ENCODE peak calls at places on chromosomes 7 and 10, in five cellular contexts. K, T, V, M and F are unnamed samples.

GRCh38 chr7:449249-450019 is 70.2 kb downstream of the PDGFA start:
- DNase-seq in K (no peak), T (no peak), V (no peak), M (peak; percentile 31), F (no peak)

GRCh38 chr7:13641699-13642098 is 347.8 kb downstream of the ETV1 start:
- DNase-seq in K (no peak), T (no peak), V (no peak), M (no peak), F (no peak)

GRCh38 chr10:119602241-119603095 is 5.7 kb upstream of the TIAL1 start:
- DNase-seq in K (no peak), T (no peak), V (no peak), M (no peak), F (peak; percentile 57)

GRCh38 chr10:110494532-110494931 is 3.2 kb upstream of the DUSP5 start:
- DNase-seq in K (no peak), T (no peak), V (no peak), M (no peak), F (no peak)

GRCh38 chr10:59682986-59683937 is 26.4 kb downstream of the SLC16A9 start:
- DNase-seq in K (no peak), T (no peak), V (no peak), M (no peak), F (no peak)

GRCh38 chr10:8187171-8187666 is 132.7 kb downstream of the GATA3 start:
- DNase-seq in K (no peak), T (no peak), V (no peak), M (no peak), F (no peak)

GRCh38 chr7:87075671-87076404 is 16.4 kb upstream of the ELAPOR2 start:
- DNase-seq in K (no peak), T (no peak), V (no peak), M (no peak), F (no peak)

GRCh38 chr7:14717711-14718304 is 184.7 kb downstream of the DGKB start:
- DNase-seq in K (no peak), T (no peak), V (peak; percentile 36), M (no peak), F (no peak)

GRCh38 chr10:86711957-86712708 is 43.8 kb downstream of the LDB3 start:
- DNase-seq in K (no peak), T (peak; percentile 76), V (peak; percentile 13), M (no peak), F (peak; percentile 71)

GRCh38 chr7:78924581-78924980 is 528.9 kb downstream of the MAGI2 start:
- DNase-seq in K (no peak), T (no peak), V (peak; percentile 23), M (no peak), F (no peak)

GRCh38 chr7:113338297-113338696 is 219.9 kb upstream of the SMIM30 start:
- DNase-seq in K (no peak), T (no peak), V (no peak), M (no peak), F (no peak)

GRCh38 chr7:22876986-22877729 is 54.5 kb upstream of the TOMM7 start:
- DNase-seq in K (no peak), T (no peak), V (no peak), M (no peak), F (no peak)

GRCh38 chr7:140726304-140726703 is 29.8 kb downstream of the NDUFB2 start:
- DNase-seq in K (no peak), T (no peak), V (peak; percentile 15), M (no peak), F (no peak)

GRCh38 chr7:116786791-116787443 is 75.5 kb upstream of the CAPZA2 start:
- DNase-seq in K (peak; percentile 19), T (no peak), V (no peak), M (no peak), F (no peak)

GRCh38 chr7:26792573-26792972 is 71.8 kb downstream of the SKAP2 start:
- DNase-seq in K (no peak), T (no peak), V (no peak), M (no peak), F (no peak)

GRCh38 chr10:122468923-122469781 is 7.8 kb downstream of the HTRA1 start:
- DNase-seq in K (no peak), T (no peak), V (no peak), M (peak; percentile 62), F (no peak)

GRCh38 chr10:93594518-93594917 is 6.5 kb downstream of the RBP4 start:
- DNase-seq in K (no peak), T (no peak), V (no peak), M (no peak), F (no peak)

GRCh38 chr10:33863347-33863746 is 528.9 kb upstream of the NRP1 start:
- DNase-seq in K (no peak), T (no peak), V (no peak), M (no peak), F (no peak)

GRCh38 chr7:91264924-91265681 is 870 bp downstream of the FZD1 start:
- DNase-seq in K (peak; percentile 19), T (peak; percentile 77), V (peak; percentile 32), M (peak; percentile 84), F (peak; percentile 59)

GRCh38 chr7:149245244-149245643 is 5.8 kb downstream of the ZNF212 start:
- DNase-seq in K (no peak), T (no peak), V (no peak), M (no peak), F (no peak)

GRCh38 chr10:52818019-52818418 is 45.4 kb upstream of the MBL2 start:
- DNase-seq in K (no peak), T (no peak), V (peak; percentile 43), M (no peak), F (no peak)

GRCh38 chr7:76423666-76424412 is 911 bp upstream of the ZP3 start:
- DNase-seq in K (no peak), T (peak; percentile 30), V (no peak), M (peak; percentile 87), F (no peak)

GRCh38 chr10:101693701-101694055 is 1.3 kb downstream of the FBXW4 start:
- DNase-seq in K (peak; percentile 11), T (no peak), V (no peak), M (no peak), F (peak; percentile 25)

GRCh38 chr10:83127942-83128575 is 1011.2 kb upstream of the GHITM start:
- DNase-seq in K (no peak), T (no peak), V (no peak), M (no peak), F (no peak)

GRCh38 chr10:33252794-33253203 is 81.7 kb downstream of the NRP1 start:
- DNase-seq in K (no peak), T (no peak), V (no peak), M (no peak), F (no peak)

GRCh38 chr10:5297466-5297865 is 67.3 kb upstream of the UCN3 start:
- DNase-seq in K (peak; percentile 36), T (no peak), V (no peak), M (no peak), F (no peak)

GRCh38 chr7:41103331-41103730 is 599.6 kb downstream of the INHBA start:
- DNase-seq in K (no peak), T (no peak), V (peak; percentile 28), M (no peak), F (no peak)

GRCh38 chr7:156151082-156151481 is 338.8 kb upstream of the SHH start:
- DNase-seq in K (no peak), T (no peak), V (no peak), M (no peak), F (no peak)

GRCh38 chr7:99314504-99314903 is 11.2 kb upstream of the ARPC1A start:
- DNase-seq in K (no peak), T (no peak), V (no peak), M (no peak), F (peak; percentile 82)

DNA sequence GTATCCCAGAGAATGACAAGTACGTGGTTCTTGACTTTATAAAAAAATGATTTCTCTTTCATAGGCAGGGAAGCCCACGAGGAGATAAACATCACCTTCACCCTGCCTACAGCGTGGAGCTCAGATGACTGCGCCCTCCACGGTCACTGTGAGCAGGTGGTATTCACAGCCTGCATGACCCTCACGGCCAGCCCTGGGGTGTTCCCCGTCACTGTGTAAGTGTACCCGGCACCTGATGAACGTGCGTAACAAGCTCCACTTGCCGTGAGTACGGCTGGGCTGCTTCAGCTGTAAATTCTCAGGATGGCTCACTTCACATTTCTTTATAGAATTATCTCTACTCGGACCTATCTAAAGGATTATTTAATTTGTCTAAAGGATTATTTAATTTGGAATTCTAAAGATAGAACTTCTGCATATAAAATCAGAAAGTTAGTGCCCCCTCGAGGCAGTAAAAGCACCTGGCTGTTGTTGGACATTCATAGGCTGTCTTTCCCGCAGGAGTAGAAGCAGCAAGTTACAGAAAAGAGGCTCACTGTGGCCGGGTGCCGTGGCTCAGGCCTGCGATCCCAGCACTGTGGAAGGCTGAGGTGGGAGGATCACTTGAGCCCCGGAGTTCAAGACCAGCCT is 27.6 kb downstream of the TMEM248 start:
- DNase-seq in K (no peak), T (no peak), V (no peak), M (no peak), F (no peak)
- H3K36me3 ChIP-seq in K (peaks cover 99% of the 10 kb centered on the region), T (peaks cover 42% of the 10 kb centered on the region), V (peaks cover 83% of the 10 kb centered on the region), M (peaks cover 41% of the 10 kb centered on the region), F (peaks cover 3% of the 10 kb centered on the region)

DNA sequence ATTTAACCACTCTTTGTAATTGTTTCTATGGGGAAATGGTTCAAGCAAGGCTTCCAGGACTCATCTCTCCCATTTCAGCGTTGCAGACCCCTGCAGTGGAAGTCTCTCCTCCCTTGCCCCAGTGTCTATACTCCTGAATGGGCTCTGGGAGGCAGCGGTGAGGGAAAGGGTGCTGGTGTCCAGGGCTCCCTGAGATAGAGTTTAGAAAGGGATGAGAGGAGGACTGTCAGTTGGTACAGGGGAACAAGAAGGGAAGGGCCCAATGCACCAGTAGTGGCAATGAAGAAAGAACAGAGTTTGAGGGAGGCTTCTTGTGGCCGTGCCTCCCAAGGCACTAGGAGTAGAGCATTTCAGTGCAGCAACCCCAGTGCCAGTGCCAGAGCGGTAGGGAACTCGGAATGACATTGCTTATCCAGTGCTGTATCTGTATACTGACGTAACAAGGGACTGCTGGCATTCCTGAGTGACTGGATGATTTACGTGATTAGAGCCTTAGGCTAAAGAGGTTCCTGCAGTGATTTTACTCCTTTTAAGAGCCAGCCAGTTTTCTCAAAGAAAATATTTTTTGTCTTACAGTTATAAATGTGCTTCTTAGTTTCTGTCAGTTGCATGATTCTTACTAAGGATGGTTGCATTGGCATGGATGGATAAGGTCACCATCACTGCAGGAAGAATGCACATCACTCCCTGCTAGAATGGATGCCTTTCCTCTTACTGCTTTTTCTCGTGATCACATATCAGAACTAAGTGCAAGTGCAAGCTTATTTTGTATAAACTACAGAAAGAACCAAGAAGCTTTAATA is 28.0 kb downstream of the PRPF18 start:
- DNase-seq in K (no peak), T (no peak), V (no peak), M (no peak), F (no peak)
- H3K36me3 ChIP-seq in K (peaks cover 99% of the 10 kb centered on the region), T (peaks cover 9% of the 10 kb centered on the region), V (peaks cover 34% of the 10 kb centered on the region), M (peaks cover 20% of the 10 kb centered on the region), F (peaks cover 2% of the 10 kb centered on the region)

GRCh38 chr7:50379539-50379938 is 70.6 kb downstream of the FIGNL1 start:
- DNase-seq in K (no peak), T (no peak), V (no peak), M (no peak), F (no peak)

GRCh38 chr7:50379082-50379481 is 71.1 kb downstream of the FIGNL1 start:
- DNase-seq in K (no peak), T (no peak), V (peak; percentile 71), M (no peak), F (no peak)

GRCh38 chr7:50372921-50373320 is 68.4 kb downstream of the IKZF1 start:
- DNase-seq in K (no peak), T (no peak), V (no peak), M (no peak), F (no peak)

GRCh38 chr7:50376056-50376455 is 71.5 kb downstream of the IKZF1 start:
- DNase-seq in K (no peak), T (no peak), V (no peak), M (no peak), F (no peak)

GRCh38 chr7:50377356-50377755 is 72.8 kb downstream of the FIGNL1 start:
- DNase-seq in K (no peak), T (no peak), V (no peak), M (no peak), F (no peak)
- H3K36me3 ChIP-seq in K (no peaks in the 10 kb centered on the region), T (no peaks in the 10 kb centered on the region), V (no peaks in the 10 kb centered on the region), M (no peaks in the 10 kb centered on the region), F (no peaks in the 10 kb centered on the region)

GRCh38 chr10:27743736-27744477 is 1.7 kb downstream of the MKX start:
- DNase-seq in K (no peak), T (peak; percentile 61), V (no peak), M (no peak), F (no peak)
- H3K36me3 ChIP-seq in K (no peaks in the 10 kb centered on the region), T (no peaks in the 10 kb centered on the region), V (no peaks in the 10 kb centered on the region), M (no peaks in the 10 kb centered on the region), F (no peaks in the 10 kb centered on the region)